ENCODE peak calls at places on chromosome 12, in six cellular contexts. K, I, Z, D, O and N are unnamed samples.

GRCh38 chr12:68972570-68972969 is 39.6 kb upstream of the CPM start:
- DNase-seq in K (no peak), I (no peak), Z (peak; percentile 36), D (no peak), O (no peak), N (no peak)

GRCh38 chr12:76690916-76691700 is 72.8 kb upstream of the ZDHHC17 start:
- DNase-seq in K (no peak), I (no peak), Z (no peak), D (no peak), O (no peak), N (no peak)

GRCh38 chr12:109627633-109628032 is 54.0 kb downstream of the MVK start:
- DNase-seq in K (no peak), I (no peak), Z (no peak), D (no peak), O (no peak), N (no peak)

GRCh38 chr12:5946388-5946787 is 1.3 kb upstream of the ANO2 start:
- DNase-seq in K (no peak), I (no peak), Z (no peak), D (no peak), O (no peak), N (no peak)

GRCh38 chr12:87667378-87667777 is 361.8 kb downstream of the C12orf50 start:
- DNase-seq in K (no peak), I (no peak), Z (no peak), D (no peak), O (no peak), N (no peak)

GRCh38 chr12:30569426-30569825 is 126.2 kb downstream of the IPO8 start:
- DNase-seq in K (no peak), I (no peak), Z (no peak), D (no peak), O (no peak), N (no peak)

GRCh38 chr12:90945070-90945649 is 9.8 kb downstream of the CCER1 start:
- DNase-seq in K (no peak), I (no peak), Z (no peak), D (no peak), O (no peak), N (no peak)

GRCh38 chr12:1474567-1475153 is 119.7 kb downstream of the FBXL14 start:
- DNase-seq in K (no peak), I (peak; percentile 54), Z (no peak), D (no peak), O (no peak), N (no peak)

GRCh38 chr12:105067511-105068031 is 16.7 kb downstream of the ALDH1L2 start:
- DNase-seq in K (no peak), I (no peak), Z (no peak), D (no peak), O (no peak), N (no peak)

GRCh38 chr12:57816855-57817151 is 1.7 kb downstream of the AVIL start:
- DNase-seq in K (peak; percentile 75), I (no peak), Z (no peak), D (peak; percentile 51), O (no peak), N (peak; percentile 81)

GRCh38 chr12:15186593-15186992 is 34.6 kb downstream of the RERG start:
- DNase-seq in K (no peak), I (no peak), Z (no peak), D (no peak), O (no peak), N (no peak)

GRCh38 chr12:31965090-31965489 is 5.9 kb downstream of the RESF1 start:
- DNase-seq in K (no peak), I (no peak), Z (no peak), D (peak; percentile 26), O (no peak), N (no peak)

GRCh38 chr12:94151577-94151976 is 3.2 kb downstream of the PLXNC1 start:
- DNase-seq in K (no peak), I (no peak), Z (peak; percentile 73), D (no peak), O (no peak), N (no peak)

GRCh38 chr12:131222271-131223139 is 268.8 kb downstream of the ADGRD1 start:
- DNase-seq in K (no peak), I (no peak), Z (no peak), D (no peak), O (peak; percentile 50), N (no peak)

GRCh38 chr12:41917181-41917580 is 227.5 kb downstream of the GXYLT1 start:
- DNase-seq in K (no peak), I (no peak), Z (no peak), D (no peak), O (no peak), N (no peak)

GRCh38 chr12:6771091-6771495 is 1.2 kb upstream of the LAG3 start:
- DNase-seq in K (no peak), I (no peak), Z (no peak), D (no peak), O (no peak), N (peak; percentile 85)

GRCh38 chr12:12319501-12320322 is 30.3 kb downstream of the MANSC1 start:
- DNase-seq in K (no peak), I (no peak), Z (no peak), D (no peak), O (no peak), N (peak; percentile 55)

GRCh38 chr12:53427905-53428594 is 4.4 kb downstream of the AMHR2 start:
- DNase-seq in K (no peak), I (peak; percentile 86), Z (no peak), D (no peak), O (no peak), N (no peak)

GRCh38 chr12:104692335-104693218 is 235.8 kb downstream of the CHST11 start:
- DNase-seq in K (no peak), I (no peak), Z (no peak), D (no peak), O (no peak), N (no peak)

GRCh38 chr12:67925551-67925950 is 63.7 kb upstream of the IFNG-AS1 start:
- DNase-seq in K (no peak), I (no peak), Z (no peak), D (no peak), O (no peak), N (no peak)

GRCh38 chr12:66087365-66087943 is 43.1 kb downstream of the LLPH start:
- DNase-seq in K (peak; percentile 56), I (peak; percentile 99), Z (peak; percentile 39), D (peak; percentile 76), O (peak; percentile 21), N (peak; percentile 71)

GRCh38 chr12:50052964-50053363 is 4.4 kb upstream of the ASIC1 start:
- DNase-seq in K (peak; percentile 4), I (no peak), Z (no peak), D (no peak), O (no peak), N (no peak)

GRCh38 chr12:55708695-55709233 is 1.1 kb upstream of the ITGA7 start:
- DNase-seq in K (no peak), I (no peak), Z (no peak), D (no peak), O (no peak), N (no peak)

GRCh38 chr12:16349132-16349463 is 1.7 kb downstream of the MGST1 start:
- DNase-seq in K (peak; percentile 62), I (peak; percentile 73), Z (no peak), D (peak; percentile 21), O (no peak), N (peak; percentile 88)

GRCh38 chr12:96522690-96523089 is 33.3 kb downstream of the CFAP54 start:
- DNase-seq in K (no peak), I (no peak), Z (no peak), D (no peak), O (no peak), N (no peak)

GRCh38 chr12:56029166-56029519 is 8.3 kb downstream of the IKZF4 start:
- DNase-seq in K (no peak), I (no peak), Z (no peak), D (no peak), O (no peak), N (no peak)